ENCODE peak calls at places on chromosomes 13 and 19, in eight cellular contexts. O, E, A, I, W, N, K and Y are unnamed samples.

GRCh38 chr13:35953537-35954206 is 177.5 kb downstream of the DCLK1 start:
- DNase-seq in K (peak), W (peak), I (no peak), A (peak), O (peak), N (peak), E (no peak), Y (peak)

GRCh38 chr13:83274679-83275078 is 607.6 kb downstream of the SLITRK1 start:
- DNase-seq in I (no peak), A (no peak), N (no peak), W (no peak), K (no peak), E (no peak), O (no peak), Y (no peak)

GRCh38 chr19:53394522-53394973 is 401 bp upstream of the ZNF765 start:
- DNase-seq in A (no peak), I (no peak), N (no peak), W (no peak), K (no peak), E (peak), O (peak), Y (no peak)

GRCh38 chr13:113837554-113838355 is 26.1 kb downstream of the GAS6 start:
- DNase-seq in K (peak), I (no peak), O (no peak), W (peak), N (peak), E (peak), A (peak), Y (peak)

GRCh38 chr13:41682766-41683165 is 225.4 kb downstream of the RGCC start:
- DNase-seq in A (no peak), I (no peak), N (no peak), O (no peak), W (no peak), E (no peak), K (no peak), Y (no peak)

GRCh38 chr13:31105020-31105800 is 56.5 kb downstream of the HSPH1 start:
- DNase-seq in I (no peak), W (peak), N (no peak), O (peak), E (no peak), A (no peak), K (no peak), Y (no peak)

GRCh38 chr13:80630685-80631121 is 289.8 kb upstream of the SPRY2 start:
- DNase-seq in I (no peak), A (no peak), O (no peak), E (no peak), N (no peak), W (peak), K (no peak), Y (peak)

GRCh38 chr13:90696254-90696653 is 651.2 kb upstream of the MIR17HG start:
- DNase-seq in O (no peak), K (no peak), I (no peak), N (no peak), W (peak), A (peak), E (no peak), Y (peak)

GRCh38 chr13:99176309-99177276 is 24.1 kb upstream of the UBAC2 start:
- DNase-seq in K (peak), I (peak), O (peak), W (peak), E (peak), A (peak), N (no peak), Y (no peak)

GRCh38 chr13:22454586-22454985 is 726.2 kb upstream of the SGCG start:
- DNase-seq in K (no peak), A (no peak), E (no peak), W (no peak), O (peak), N (no peak), I (no peak), Y (no peak)

GRCh38 chr13:57345526-57345925 is 178.5 kb downstream of the PRR20E start:
- DNase-seq in W (no peak), A (no peak), I (no peak), E (no peak), O (no peak), K (no peak), N (no peak), Y (no peak)

GRCh38 chr13:24022568-24022967 is 125.3 kb upstream of the C1QTNF9B start:
- DNase-seq in E (no peak), A (no peak), W (peak), K (no peak), O (no peak), I (no peak), N (no peak), Y (no peak)

GRCh38 chr13:20391597-20392452 is 133.8 kb downstream of the CRYL1 start:
- DNase-seq in O (peak), W (no peak), A (peak), I (no peak), E (no peak), K (peak), N (no peak), Y (no peak)

GRCh38 chr13:38173403-38173802 is 176.2 kb upstream of the UFM1 start:
- DNase-seq in E (no peak), I (no peak), K (no peak), W (no peak), A (no peak), N (no peak), O (peak), Y (no peak)

GRCh38 chr19:48926909-48927308 is 6.6 kb upstream of the DHDH start:
- DNase-seq in W (peak), I (no peak), E (no peak), K (no peak), O (no peak), N (peak), A (peak), Y (peak)

GRCh38 chr13:25768726-25769270 is 283.0 kb downstream of the SHISA2 start:
- DNase-seq in K (no peak), W (peak), N (no peak), A (no peak), O (no peak), I (no peak), E (no peak), Y (peak)

GRCh38 chr19:13987101-13987890 is 18.8 kb downstream of the RFX1 start:
- DNase-seq in E (no peak), N (no peak), O (no peak), I (no peak), W (no peak), K (no peak), A (no peak), Y (no peak)

GRCh38 chr19:813359-814107 is 8.2 kb downstream of the PLPPR3 start:
- DNase-seq in W (no peak), A (no peak), K (no peak), N (no peak), I (no peak), O (peak), E (no peak), Y (no peak)

GRCh38 chr19:4318460-4318859 is 14.1 kb downstream of the FSD1 start:
- DNase-seq in A (no peak), I (no peak), O (no peak), W (no peak), K (no peak), E (no peak), N (no peak), Y (no peak)

GRCh38 chr13:37270206-37271001 is 164.9 kb upstream of the CSNK1A1L start:
- DNase-seq in K (no peak), N (peak), E (no peak), I (no peak), O (peak), W (no peak), A (no peak), Y (no peak)

GRCh38 chr19:21604351-21604926 is 99.0 kb downstream of the ZNF429 start:
- DNase-seq in I (no peak), O (peak), E (no peak), W (peak), A (peak), N (no peak), K (no peak), Y (no peak)

GRCh38 chr19:35462476-35462953 is 14.5 kb downstream of the FFAR2 start:
- DNase-seq in N (no peak), O (no peak), I (peak), K (no peak), E (no peak), W (no peak), A (no peak), Y (no peak)

GRCh38 chr13:80469841-80470378 is 129.0 kb upstream of the SPRY2 start:
- DNase-seq in O (no peak), E (no peak), A (peak), N (no peak), W (peak), K (no peak), I (no peak), Y (peak)

DNA sequence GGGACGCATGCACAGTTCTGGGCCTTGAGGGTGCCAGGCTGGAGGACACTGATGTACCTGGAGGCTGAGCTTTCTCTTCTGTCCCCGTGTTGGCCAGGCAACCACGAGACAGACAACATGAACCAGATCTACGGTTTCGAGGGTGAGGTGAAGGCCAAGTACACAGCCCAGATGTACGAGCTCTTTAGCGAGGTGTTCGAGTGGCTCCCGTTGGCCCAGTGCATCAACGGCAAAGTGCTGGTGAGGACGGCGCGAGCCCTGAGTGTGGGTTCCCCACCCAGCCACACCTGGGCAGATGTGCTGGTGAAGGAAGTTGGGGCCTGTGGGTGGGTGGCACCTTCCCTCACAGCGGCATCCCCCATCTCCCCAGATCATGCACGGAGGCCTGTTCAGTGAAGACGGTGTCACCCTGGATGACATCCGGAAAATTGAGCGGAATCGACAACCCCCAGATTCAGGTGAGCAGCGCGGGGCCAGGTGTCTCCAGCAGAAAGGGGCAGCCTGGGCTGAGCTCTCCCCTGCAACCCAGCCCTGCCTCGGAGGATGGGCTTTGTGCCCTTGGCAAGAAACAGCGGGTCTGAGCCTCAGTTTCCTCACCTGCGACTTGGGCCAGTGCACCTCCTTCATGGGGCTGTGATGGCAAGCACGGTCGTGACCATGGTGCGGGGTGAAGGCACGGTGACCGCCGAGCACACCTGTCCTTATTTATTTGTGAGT is 26.2 kb downstream of the CCDC8 start:
- DNase-seq in O (no peak), K (no peak), W (no peak), I (no peak), N (no peak), A (no peak), E (peak), Y (no peak)
- TF ChIP-seq CTCF in O (no peak), K (no peak), W (no peak), I (no peak), N (no peak), A (no peak), E (no peak), Y (no peak)

GRCh38 chr19:42542791-42543190 is 14.5 kb upstream of the CEACAM1 start:
- DNase-seq in A (no peak), N (no peak), I (no peak), E (no peak), W (no peak), O (no peak), K (no peak), Y (no peak)
- TF ChIP-seq CTCF in A (no peak), N (no peak), I (no peak), E (no peak), W (peak), O (peak), K (no peak), Y (no peak)

DNA sequence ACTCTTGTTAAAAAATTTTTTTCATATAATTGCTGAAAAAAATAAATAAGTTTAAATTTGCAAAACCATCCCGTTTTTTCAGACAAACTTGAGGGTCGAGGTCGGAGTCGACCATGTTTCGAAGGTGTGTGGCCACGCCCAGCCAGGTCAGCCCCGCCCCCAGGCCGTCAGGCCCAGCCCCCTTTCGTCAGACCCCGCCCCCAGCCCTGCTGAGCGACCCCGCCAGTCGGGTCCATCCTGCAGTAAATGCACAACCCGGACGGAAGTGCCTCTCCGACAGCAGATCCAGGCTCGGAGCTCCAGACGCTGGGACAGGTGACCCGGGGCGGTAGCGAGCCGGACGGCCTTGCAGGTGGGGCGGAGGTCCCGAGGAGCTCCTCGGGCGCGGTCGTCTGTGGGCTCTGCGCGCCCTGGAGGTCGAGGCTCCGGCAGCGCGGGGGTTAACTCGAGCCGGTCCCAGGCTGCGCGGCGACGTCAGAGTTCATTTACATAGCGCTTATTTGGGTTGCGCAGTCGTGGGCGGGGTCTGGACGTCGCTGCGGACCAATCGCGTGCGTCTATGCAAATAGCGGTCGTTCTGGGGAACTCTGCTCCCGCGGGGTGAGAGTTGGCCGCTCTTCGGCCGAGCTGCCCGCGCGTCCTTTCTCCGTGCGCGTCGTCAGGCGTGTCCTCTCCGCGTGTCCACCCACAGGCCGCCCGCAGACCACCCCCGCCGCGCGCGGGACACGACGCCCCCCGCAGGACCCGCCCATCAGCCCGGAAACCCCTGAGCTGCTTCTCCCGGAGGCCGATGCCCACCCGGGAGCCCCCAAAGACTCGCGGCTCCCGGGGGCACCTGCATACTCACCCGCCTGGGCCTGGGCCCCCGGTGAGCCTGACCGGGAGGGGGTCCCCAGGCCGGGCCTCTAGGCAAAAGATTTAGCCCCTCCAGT is at the start of gene OCEL1:
- DNase-seq in I (peak), E (peak), K (peak), W (peak), O (peak), A (peak), N (peak), Y (peak)
- TF ChIP-seq CTCF in I (no peak), E (no peak), K (no peak), W (no peak), O (no peak), A (no peak), N (no peak), Y (no peak)

DNA sequence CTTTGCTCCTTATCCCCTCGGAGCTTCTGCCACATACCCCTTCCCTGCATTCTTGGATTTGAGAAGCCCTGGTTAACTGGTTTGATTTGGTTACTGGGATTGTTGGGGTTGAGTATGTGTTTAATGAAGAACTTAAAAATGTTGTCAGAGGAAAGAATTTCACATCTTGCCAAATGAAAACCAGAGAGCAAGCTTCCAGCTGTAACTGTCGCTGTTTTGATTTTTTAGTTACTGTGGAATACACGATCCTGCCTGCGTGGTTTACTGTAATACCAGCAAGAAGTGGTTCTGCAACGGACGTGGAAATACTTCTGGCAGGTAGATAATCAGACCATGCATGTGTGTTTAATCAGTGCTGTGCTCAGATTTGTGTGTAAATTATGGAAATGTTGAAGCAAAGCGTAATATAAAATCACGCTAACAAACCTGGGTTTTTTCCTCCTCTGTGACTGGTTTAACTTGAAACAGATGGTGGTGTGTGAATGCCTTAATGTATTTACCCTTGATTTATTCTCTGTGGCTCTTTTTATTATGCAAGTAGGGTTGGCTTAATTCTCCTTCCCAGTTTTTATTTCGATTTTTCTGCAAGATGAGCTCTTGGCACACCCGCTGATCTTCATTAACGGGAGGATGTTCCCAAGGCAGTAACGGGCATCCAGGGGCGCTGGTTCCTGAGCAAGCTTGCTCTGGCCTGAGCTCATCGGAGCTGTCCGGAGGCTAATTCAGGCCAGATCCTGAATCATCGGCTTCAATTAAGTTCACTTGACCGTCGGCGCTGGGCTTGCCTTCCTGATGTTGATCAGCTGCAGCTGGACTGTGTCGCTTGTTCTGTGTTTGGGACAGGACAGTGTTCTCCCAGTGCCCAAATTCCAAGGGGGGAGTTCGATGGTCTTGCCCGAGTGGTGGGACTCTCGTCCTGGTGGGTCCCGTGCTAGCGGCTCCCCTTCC is 16.0 kb downstream of the UPF1 start:
- DNase-seq in O (no peak), W (peak), N (peak), I (no peak), A (no peak), E (peak), K (no peak), Y (no peak)
- TF ChIP-seq CTCF in O (no peak), W (no peak), N (peak), I (no peak), A (peak), E (no peak), K (peak), Y (no peak)

GRCh38 chr13:51795419-51795818 is 8.5 kb downstream of the DHRS12 start:
- DNase-seq in K (no peak), N (no peak), A (no peak), E (no peak), O (no peak), W (no peak), I (no peak), Y (no peak)

GRCh38 chr13:51794959-51795358 is 9.0 kb downstream of the DHRS12 start:
- DNase-seq in K (no peak), O (no peak), N (no peak), I (no peak), A (no peak), E (no peak), W (no peak), Y (no peak)

GRCh38 chr13:51800456-51800855 is 3.5 kb downstream of the DHRS12 start:
- DNase-seq in K (no peak), O (no peak), A (no peak), I (no peak), N (no peak), W (no peak), E (peak), Y (no peak)

GRCh38 chr13:51799261-51799660 is 4.7 kb downstream of the DHRS12 start:
- DNase-seq in O (no peak), W (no peak), I (no peak), E (no peak), N (no peak), K (no peak), A (no peak), Y (no peak)

DNA sequence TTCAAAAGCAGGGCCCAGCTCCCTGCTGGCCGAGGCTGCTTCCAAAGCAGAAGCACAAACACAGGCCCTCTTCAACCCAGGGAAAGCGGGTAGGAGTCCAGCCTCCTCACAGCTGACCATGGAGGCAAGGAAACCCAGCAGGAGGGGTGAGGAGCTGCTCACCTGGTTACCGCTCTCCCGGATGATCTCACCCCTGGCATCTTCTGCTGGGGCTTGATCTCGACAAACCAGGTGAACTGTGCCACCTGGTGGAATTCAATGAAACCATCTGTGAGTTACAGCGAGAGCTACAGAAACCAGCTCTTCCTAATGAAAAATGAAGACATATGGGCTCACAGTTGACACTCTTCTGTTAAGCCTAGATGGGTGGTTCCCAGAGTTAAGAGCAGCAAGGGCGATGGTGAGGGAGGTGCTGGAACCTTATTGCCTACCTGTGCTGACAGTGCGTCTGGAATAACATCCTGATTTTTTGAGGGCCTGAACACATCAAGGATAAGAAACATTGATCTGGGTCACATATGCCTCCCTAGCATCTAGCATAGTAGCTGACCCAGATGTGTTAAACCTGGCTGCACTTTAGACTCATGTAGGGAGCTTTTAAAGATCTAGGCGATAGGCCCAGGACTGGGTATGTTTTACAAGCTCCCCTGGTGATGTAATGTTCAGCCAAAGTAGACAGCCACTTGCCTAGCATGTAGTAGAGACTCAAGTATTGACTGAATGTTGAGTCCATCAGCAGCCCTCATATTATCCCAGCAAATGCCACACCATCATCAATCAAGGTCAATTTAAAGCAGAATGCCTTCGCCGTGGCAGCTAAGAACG is 6.1 kb downstream of the DHRS12 start:
- DNase-seq in K (no peak), N (no peak), I (no peak), W (peak), A (peak), O (peak), E (no peak), Y (peak)
- TF ChIP-seq CTCF in K (peak), N (peak), I (no peak), W (peak), A (peak), O (peak), E (peak), Y (peak)

DNA sequence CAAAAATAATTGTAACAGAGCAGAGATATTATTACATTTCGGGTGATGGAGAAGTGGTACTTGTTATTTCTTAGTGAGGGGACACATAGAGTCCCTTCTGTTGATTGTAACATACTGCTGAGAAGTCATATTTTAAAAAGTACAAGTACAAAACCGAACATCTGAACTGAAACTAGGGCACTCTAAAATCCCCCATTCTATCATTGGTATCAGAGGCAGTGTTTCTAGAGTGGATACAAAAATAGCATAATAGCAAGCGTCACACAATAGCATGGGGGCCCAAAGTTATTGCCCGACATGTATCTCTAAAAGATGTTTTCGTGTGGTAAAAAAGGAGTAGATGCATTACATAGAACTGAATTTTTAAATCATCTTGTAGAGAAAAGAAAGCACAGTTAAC is 502.1 kb upstream of the SLC10A2 start:
- DNase-seq in N (no peak), A (no peak), W (no peak), K (no peak), O (no peak), I (no peak), E (no peak), Y (no peak)
- TF ChIP-seq CTCF in N (no peak), A (no peak), W (no peak), K (no peak), O (no peak), I (no peak), E (no peak), Y (no peak)

GRCh38 chr19:56393119-56394012 is at the start of gene ZNF582:
- DNase-seq in N (peak), O (peak), E (peak), W (peak), K (peak), A (peak), I (peak), Y (peak)
- TF ChIP-seq CTCF in N (peak), O (peak), E (peak), W (peak), K (peak), A (no peak), I (no peak), Y (peak)